ENCODE peak calls at places on chromosomes 2 and 18, in nine cellular contexts. X is GM03348; K is AG09309; C is activated T-cell treated with anti-CD3 and anti-CD28 coated beads for 4 hours; F is T-helper 9 cell; P is GM13977; N is activated naive CD8-positive, alpha-beta T cell treated with anti-CD3 and anti-CD28 coated beads for 36 hours; M is Karpas-422; O is LoVo. A is an unnamed sample.

GRCh38 chr2:100786297-100786658 is 33.7 kb upstream of the NPAS2 start:
- DNase-seq in K (peak; percentile 80), F (no peak), M (no peak), N (no peak), O (peak; percentile 59), P (no peak), C (no peak), X (peak; percentile 80), A (no peak)

GRCh38 chr18:54720590-54720989 is 107.7 kb upstream of the RAB27B start:
- DNase-seq in F (no peak), C (no peak), K (no peak), N (no peak), M (no peak), X (no peak), P (no peak), O (no peak), A (no peak)

GRCh38 chr2:27203741-27204140 is 8.1 kb upstream of the ATRAID start:
- DNase-seq in C (no peak), X (no peak), P (no peak), O (no peak), K (no peak), F (no peak), N (no peak), M (no peak), A (no peak)

GRCh38 chr2:5057895-5058294 is 634.3 kb upstream of the SOX11 start:
- DNase-seq in C (no peak), K (no peak), X (no peak), F (no peak), N (no peak), M (no peak), O (no peak), P (no peak), A (no peak)

GRCh38 chr2:39403311-39403710 is 33.8 kb downstream of the MAP4K3 start:
- DNase-seq in X (no peak), F (no peak), K (no peak), C (no peak), M (no peak), P (no peak), O (no peak), N (no peak), A (no peak)

GRCh38 chr18:72232611-72233010 is 311.5 kb downstream of the CBLN2 start:
- DNase-seq in F (no peak), M (no peak), X (no peak), C (no peak), K (no peak), O (no peak), N (no peak), P (no peak), A (no peak)

GRCh38 chr2:131517106-131517831 is 10.4 kb upstream of the CCDC74A start:
- DNase-seq in O (no peak), N (no peak), M (no peak), C (no peak), P (no peak), F (no peak), X (no peak), K (no peak), A (no peak)

GRCh38 chr2:54558976-54559410 is 102.9 kb downstream of the SPTBN1 start:
- DNase-seq in X (no peak), F (no peak), P (peak; percentile 29), M (peak; percentile 67), C (no peak), O (no peak), N (no peak), K (no peak), A (peak; percentile 38)

GRCh38 chr2:196403471-196403870 is 232.1 kb upstream of the STK17B start:
- DNase-seq in K (peak; percentile 24), M (no peak), N (no peak), C (no peak), P (no peak), F (no peak), X (no peak), O (no peak), A (no peak)

GRCh38 chr2:226079677-226080076 is 680.2 kb downstream of the NYAP2 start:
- DNase-seq in N (no peak), F (no peak), M (no peak), C (no peak), O (peak; percentile 30), P (no peak), K (peak; percentile 46), X (peak; percentile 42), A (no peak)

GRCh38 chr18:67875936-67876335 is 359.4 kb upstream of the DSEL start:
- DNase-seq in K (no peak), O (no peak), X (no peak), P (no peak), M (no peak), C (no peak), F (no peak), N (no peak), A (no peak)

A was measured in stimulated activated naive CD4-positive, alpha-beta T cell.